ENCODE peak calls at places on chromosome 20, in seven cellular contexts. M, Y, O, L, G, U and E are unnamed samples.

GRCh38 chr20:38271609-38272120 is 11.1 kb upstream of the KIAA1755 start:
- DNase-seq in M (no peak), Y (no peak), O (no peak), L (no peak), G (no peak), U (no peak), E (no peak)

GRCh38 chr20:51023617-51024155 is 779 bp upstream of the KCNG1 start:
- DNase-seq in M (no peak), Y (no peak), O (no peak), L (no peak), G (no peak), U (no peak), E (no peak)

GRCh38 chr20:2778602-2779321 is 21.7 kb downstream of the CPXM1 start:
- DNase-seq in M (no peak), Y (no peak), O (no peak), L (no peak), G (no peak), U (no peak), E (no peak)

GRCh38 chr20:41512624-41513023 is 105.6 kb downstream of the CHD6 start:
- DNase-seq in M (no peak), Y (no peak), O (no peak), L (no peak), G (no peak), U (no peak), E (no peak)

GRCh38 chr20:6632187-6632586 is 135.3 kb upstream of the BMP2 start:
- DNase-seq in M (no peak), Y (no peak), O (no peak), L (peak), G (no peak), U (no peak), E (no peak)

GRCh38 chr20:45898285-45898684 is 7.2 kb downstream of the CTSA start:
- DNase-seq in M (no peak), Y (no peak), O (no peak), L (no peak), G (no peak), U (no peak), E (no peak)

GRCh38 chr20:19313342-19314069 is 101.1 kb downstream of the SLC24A3 start:
- DNase-seq in M (no peak), Y (no peak), O (no peak), L (no peak), G (no peak), U (no peak), E (no peak)

GRCh38 chr20:38859070-38859690 is 53.7 kb downstream of the PPP1R16B start:
- DNase-seq in M (no peak), Y (peak), O (no peak), L (no peak), G (peak), U (no peak), E (no peak)

GRCh38 chr20:20593447-20594170 is 118.8 kb downstream of the RALGAPA2 start:
- DNase-seq in M (peak), Y (no peak), O (no peak), L (no peak), G (no peak), U (peak), E (no peak)

GRCh38 chr20:51193066-51193772 is 170.3 kb upstream of the KCNG1 start:
- DNase-seq in M (no peak), Y (no peak), O (no peak), L (no peak), G (no peak), U (no peak), E (no peak)

GRCh38 chr20:32848846-32849245 is 9.9 kb upstream of the EFCAB8 start:
- DNase-seq in M (no peak), Y (no peak), O (no peak), L (no peak), G (no peak), U (no peak), E (no peak)

GRCh38 chr20:57663681-57664451 is 43.6 kb upstream of the ZBP1 start:
- DNase-seq in M (no peak), Y (no peak), O (no peak), L (no peak), G (no peak), U (peak), E (no peak)

GRCh38 chr20:24615353-24615752 is 145.9 kb downstream of the SYNDIG1 start:
- DNase-seq in M (no peak), Y (no peak), O (no peak), L (no peak), G (no peak), U (no peak), E (no peak)

GRCh38 chr20:33914871-33915270 is 78.8 kb upstream of the RALY start:
- DNase-seq in M (peak), Y (peak), O (no peak), L (no peak), G (peak), U (no peak), E (no peak)

GRCh38 chr20:61408951-61409740 is 157.1 kb downstream of the CDH4 start:
- DNase-seq in M (no peak), Y (no peak), O (no peak), L (no peak), G (no peak), U (no peak), E (no peak)

GRCh38 chr20:62837790-62838458 is 21.1 kb downstream of the COL9A3 start:
- DNase-seq in M (no peak), Y (no peak), O (no peak), L (no peak), G (no peak), U (peak), E (no peak)

GRCh38 chr20:21529863-21530262 is 16.0 kb upstream of the NKX2-2 start:
- DNase-seq in M (peak), Y (no peak), O (no peak), L (no peak), G (no peak), U (no peak), E (no peak)

GRCh38 chr20:6178537-6178936 is 55.7 kb upstream of the FERMT1 start:
- DNase-seq in M (peak), Y (no peak), O (no peak), L (no peak), G (no peak), U (no peak), E (no peak)

GRCh38 chr20:33262658-33263065 is 20.4 kb upstream of the BPIFB1 start:
- DNase-seq in M (peak), Y (no peak), O (peak), L (no peak), G (no peak), U (no peak), E (peak)

GRCh38 chr20:49287555-49288249 is 9.8 kb upstream of the ZNFX1 start:
- DNase-seq in M (no peak), Y (no peak), O (no peak), L (no peak), G (no peak), U (no peak), E (no peak)

GRCh38 chr20:62745279-62745958 is 36.8 kb downstream of the NTSR1 start:
- DNase-seq in M (no peak), Y (no peak), O (no peak), L (no peak), G (no peak), U (peak), E (no peak)

GRCh38 chr20:49768204-49769124 is 44.2 kb upstream of the SLC9A8 start:
- DNase-seq in M (no peak), Y (peak), O (no peak), L (peak), G (peak), U (peak), E (peak)

GRCh38 chr20:4491643-4492042 is 230.1 kb upstream of the PRND start:
- DNase-seq in M (no peak), Y (no peak), O (no peak), L (no peak), G (no peak), U (no peak), E (no peak)